ENCODE peak calls at places on chromosomes 5 and 9, in ten cellular contexts. L, U, Y, B, T, N, C, W, M and V are unnamed samples.

GRCh38 chr9:83304686-83305085 is 233.5 kb downstream of the FRMD3 start:
- DNase-seq in U (peak; percentile 60), Y (peak; percentile 61), L (no peak), C (no peak), B (no peak), W (no peak), M (no peak), T (peak; percentile 64), N (no peak), V (peak; percentile 91)

GRCh38 chr9:124485201-124485600 is 22.0 kb downstream of the NR5A1 start:
- DNase-seq in C (no peak), Y (no peak), M (no peak), N (no peak), B (no peak), W (no peak), T (no peak), U (no peak), L (no peak), V (no peak)

GRCh38 chr9:95201201-95201600 is 116.3 kb downstream of the FANCC start:
- DNase-seq in L (no peak), Y (no peak), N (no peak), T (no peak), C (no peak), M (no peak), U (no peak), W (no peak), B (no peak), V (no peak)

GRCh38 chr5:98341711-98342042 is 431.8 kb upstream of the RGMB start:
- DNase-seq in M (no peak), L (no peak), N (no peak), Y (peak; percentile 3), T (no peak), B (no peak), C (no peak), U (no peak), W (no peak), V (peak; percentile 85)

GRCh38 chr9:89376286-89376685 is 58.0 kb downstream of the SECISBP2 start:
- DNase-seq in B (no peak), Y (no peak), M (no peak), T (no peak), W (no peak), U (no peak), N (no peak), C (no peak), L (no peak), V (no peak)

GRCh38 chr9:107243757-107244156 is 39.3 kb upstream of the RAD23B start:
- DNase-seq in M (no peak), L (peak; percentile 21), B (peak; percentile 22), U (no peak), C (peak; percentile 61), W (peak; percentile 44), N (no peak), Y (peak; percentile 34), T (peak; percentile 89), V (peak; percentile 92)

GRCh38 chr5:136467632-136468031 is 102.3 kb upstream of the TRPC7 start:
- DNase-seq in M (no peak), U (no peak), B (no peak), T (no peak), W (no peak), C (no peak), Y (no peak), L (no peak), N (no peak), V (no peak)

GRCh38 chr5:55636711-55637110 is 75.4 kb downstream of the SLC38A9 start:
- DNase-seq in N (no peak), W (no peak), U (no peak), T (peak; percentile 55), C (peak; percentile 58), Y (peak; percentile 63), L (no peak), M (no peak), B (no peak), V (peak; percentile 72)

GRCh38 chr5:142386151-142387021 is 61.6 kb upstream of the SPRY4 start:
- DNase-seq in C (no peak), Y (no peak), M (no peak), T (peak; percentile 22), N (no peak), W (no peak), U (no peak), L (no peak), B (no peak), V (no peak)

GRCh38 chr5:149215478-149216042 is 56.1 kb upstream of the AFAP1L1 start:
- DNase-seq in Y (peak; percentile 55), N (no peak), C (no peak), M (no peak), T (peak; percentile 78), W (no peak), B (no peak), L (no peak), U (no peak), V (peak; percentile 43)

GRCh38 chr9:105833271-105833975 is 139.1 kb downstream of the TMEM38B start:
- DNase-seq in T (no peak), N (no peak), Y (no peak), L (no peak), U (no peak), C (no peak), W (no peak), B (no peak), M (no peak), V (no peak)

GRCh38 chr5:91162534-91163381 is 220.4 kb downstream of the ARRDC3 start:
- DNase-seq in U (no peak), T (peak; percentile 93), Y (peak; percentile 81), B (peak; percentile 64), L (peak; percentile 72), N (peak; percentile 5), M (no peak), C (peak; percentile 87), W (peak; percentile 75), V (peak; percentile 92)